ENCODE peak calls at places on chromosomes 16 and 17, in five cellular contexts. V, X, D, C and R are unnamed samples.
A peak's percentile ranks its signal among the peaks of the same experiment; 100 is the strongest.

GRCh38 chr16:12539185-12539929 is 264.3 kb downstream of the CPPED1 start:
- DNase-seq in C (no peak), V (peak; percentile 81), D (no peak), X (no peak), R (peak; percentile 42)

GRCh38 chr17:52145496-52145895 is 13.0 kb downstream of the CA10 start:
- DNase-seq in X (peak; percentile 65), V (no peak), C (no peak), D (no peak), R (no peak)

GRCh38 chr16:60636117-60636516 is 1400.1 kb downstream of the CDH8 start:
- DNase-seq in D (no peak), C (no peak), X (peak; percentile 89), V (no peak), R (no peak)

GRCh38 chr17:83096401-83097220 is 17.2 kb downstream of the METRNL start:
- DNase-seq in V (no peak), D (no peak), X (no peak), C (no peak), R (no peak)

GRCh38 chr17:40582328-40582901 is 17.1 kb upstream of the CCR7 start:
- DNase-seq in X (no peak), C (peak; percentile 62), V (no peak), D (no peak), R (no peak)

GRCh38 chr17:79905832-79906231 is 66.6 kb upstream of the CBX4 start:
- DNase-seq in X (peak; percentile 35), C (no peak), D (no peak), V (no peak), R (no peak)

GRCh38 chr16:64865037-64865696 is 256.7 kb downstream of the CDH11 start:
- DNase-seq in D (no peak), V (no peak), C (no peak), X (no peak), R (no peak)

GRCh38 chr17:2926019-2926650 is 129.9 kb downstream of the RAP1GAP2 start:
- DNase-seq in C (peak; percentile 3), D (no peak), X (no peak), V (peak; percentile 89), R (no peak)

GRCh38 chr17:53719229-53719628 is 103.5 kb upstream of the KIF2B start:
- DNase-seq in V (no peak), D (no peak), X (no peak), C (no peak), R (peak; percentile 28)

GRCh38 chr17:9185688-9186289 is 164.5 kb downstream of the NTN1 start:
- DNase-seq in X (peak; percentile 18), C (no peak), V (no peak), D (no peak), R (no peak)

GRCh38 chr16:82091225-82091624 is 56.2 kb downstream of the HSD17B2 start:
- DNase-seq in V (peak; percentile 19), X (peak; percentile 13), D (no peak), C (no peak), R (peak; percentile 36)

GRCh38 chr16:4506450-4506849 is 30.3 kb downstream of the HMOX2 start:
- DNase-seq in D (peak; percentile 30), X (peak; percentile 88), V (peak; percentile 67), C (peak; percentile 25), R (no peak)

GRCh38 chr17:1186923-1187771 is 7.4 kb upstream of the ABR start:
- DNase-seq in D (peak; percentile 61), C (peak; percentile 17), V (peak; percentile 83), X (peak; percentile 91), R (peak; percentile 55)

GRCh38 chr17:65587602-65588193 is 26.2 kb upstream of the AXIN2 start:
- DNase-seq in C (no peak), D (no peak), V (no peak), X (no peak), R (no peak)

GRCh38 chr17:65557349-65558310 is 3.8 kb downstream of the AXIN2 start:
- DNase-seq in V (peak; percentile 49), D (no peak), C (no peak), X (no peak), R (no peak)

GRCh38 chr16:3800019-3800418 is 80.5 kb downstream of the CREBBP start:
- DNase-seq in D (no peak), C (no peak), X (no peak), V (no peak), R (no peak)

GRCh38 chr17:44233582-44233981 is 14.1 kb upstream of the UBTF start:
- DNase-seq in D (no peak), X (no peak), V (no peak), C (no peak), R (no peak)

GRCh38 chr16:11556214-11556819 is 30.4 kb downstream of the LITAF start:
- DNase-seq in D (no peak), X (no peak), C (no peak), V (no peak), R (no peak)

GRCh38 chr16:67397812-67398545 is 4.7 kb upstream of the TPPP3 start:
- DNase-seq in C (no peak), X (no peak), V (no peak), D (no peak), R (no peak)

GRCh38 chr16:2152695-2153506 is 2.7 kb upstream of the TRAF7 start:
- DNase-seq in C (no peak), D (no peak), X (peak; percentile 52), V (no peak), R (no peak)

GRCh38 chr16:1512174-1512573 is 19.0 kb downstream of the TELO2 start:
- DNase-seq in D (no peak), V (no peak), C (no peak), X (no peak), R (no peak)

GRCh38 chr16:19179890-19180490 is 11.9 kb downstream of the SYT17 start:
- DNase-seq in X (peak; percentile 61), C (peak; percentile 77), V (peak; percentile 28), D (no peak), R (no peak)

GRCh38 chr16:70522216-70523000 is 946 bp downstream of the COG4 start:
- DNase-seq in D (no peak), X (no peak), C (no peak), V (no peak), R (no peak)

GRCh38 chr17:28946239-28946638 is 5.1 kb downstream of the PHF12 start:
- DNase-seq in C (no peak), V (peak; percentile 93), X (no peak), D (no peak), R (peak; percentile 34)

GRCh38 chr16:50721549-50722409 is 20.1 kb upstream of the CYLD start:
- DNase-seq in V (no peak), C (peak; percentile 16), X (peak; percentile 63), D (no peak), R (no peak)

GRCh38 chr17:34146440-34147043 is 108.5 kb upstream of the CCL2 start:
- DNase-seq in D (peak; percentile 10), V (no peak), X (peak; percentile 82), C (no peak), R (no peak)

GRCh38 chr16:1494129-1494640 is 1.0 kb downstream of the TELO2 start:
- DNase-seq in D (no peak), X (peak; percentile 63), V (peak; percentile 83), C (no peak), R (peak; percentile 36)

GRCh38 chr17:9817086-9817485 is 4.8 kb downstream of the GSG1L2 start:
- DNase-seq in X (peak; percentile 80), C (no peak), D (no peak), V (peak; percentile 43), R (no peak)

GRCh38 chr16:3187798-3188674 is at the start of gene OR1F1:
- DNase-seq in C (peak; percentile 22), X (peak; percentile 88), V (peak; percentile 92), D (no peak), R (no peak)

GRCh38 chr17:38421871-38422819 is 6.1 kb upstream of the ARHGAP23 start:
- DNase-seq in V (no peak), X (no peak), C (no peak), D (no peak), R (no peak)

GRCh38 chr17:30449480-30449879 is 27.7 kb upstream of the GOSR1 start:
- DNase-seq in X (no peak), V (no peak), D (no peak), C (no peak), R (no peak)

GRCh38 chr17:70906808-70907207 is 737.5 kb downstream of the KCNJ2 start:
- DNase-seq in X (peak; percentile 73), D (no peak), C (no peak), V (no peak), R (peak; percentile 36)

GRCh38 chr16:50842589-50842988 is 100.7 kb downstream of the CYLD start:
- DNase-seq in C (no peak), X (no peak), V (no peak), D (no peak), R (no peak)

GRCh38 chr16:25692734-25693508 is 1.2 kb downstream of the HS3ST4 start:
- DNase-seq in D (no peak), V (no peak), C (no peak), X (peak; percentile 66), R (no peak)

GRCh38 chr16:71564377-71564967 is 12.4 kb downstream of the TAT start:
- DNase-seq in X (no peak), D (no peak), V (no peak), C (no peak), R (no peak)

GRCh38 chr17:2844386-2844785 is 48.1 kb downstream of the RAP1GAP2 start:
- DNase-seq in C (no peak), D (no peak), V (no peak), X (peak; percentile 72), R (no peak)